ENCODE peak calls at places on chromosomes 5 and 9, in four cellular contexts. X is lung; S is stimulated activated CD8-positive, alpha-beta memory T cell treated with anti-CD3 and anti-CD28 coated beads, Interleukin-4, amount 100 ng/mL, for 4 hours; D is activated T-helper 9 cell treated with anti-CD3 and anti-CD28 coated beads, Interleukin-2, amount 50 U/mL, for 16 hours. P is an unnamed sample.

GRCh38 chr9:124419832-124420489 is 4.7 kb upstream of the PSMB7 start:
- DNase-seq in X (no peak), S (no peak), D (no peak), P (no peak)

GRCh38 chr9:135896626-135897025 is 10.7 kb downstream of the CAMSAP1 start:
- DNase-seq in D (no peak), X (no peak), S (no peak), P (no peak)

GRCh38 chr5:3607541-3608147 is 12.0 kb downstream of the IRX1 start:
- DNase-seq in X (no peak), D (no peak), S (no peak), P (no peak)

GRCh38 chr5:142915840-142916424 is 145.8 kb downstream of the ARHGAP26 start:
- DNase-seq in S (no peak), X (no peak), D (no peak), P (no peak)

GRCh38 chr5:124746252-124746915 is at the start of gene ZNF608:
- DNase-seq in S (no peak), D (no peak), X (no peak), P (no peak)

GRCh38 chr5:41776435-41776834 is 93.8 kb downstream of the OXCT1 start:
- DNase-seq in X (no peak), S (no peak), D (no peak), P (no peak)

GRCh38 chr9:2723666-2724065 is 6.4 kb downstream of the KCNV2 start:
- DNase-seq in S (no peak), X (no peak), D (no peak), P (no peak)

GRCh38 chr5:170691623-170692022 is 91.9 kb upstream of the GABRP start:
- DNase-seq in X (no peak), S (no peak), D (no peak), P (no peak)

GRCh38 chr9:95264954-95265615 is 52.4 kb downstream of the FANCC start:
- DNase-seq in S (no peak), X (no peak), D (no peak), P (no peak)

GRCh38 chr5:40841068-40841805 is at the start of gene CARD6:
- DNase-seq in D (no peak), S (no peak), X (peak), P (no peak)

GRCh38 chr5:34053571-34054271 is 10.7 kb upstream of the C1QTNF3 start:
- DNase-seq in X (no peak), D (no peak), S (no peak), P (no peak)

GRCh38 chr9:86368871-86369521 is 14.8 kb upstream of the TUT7 start:
- DNase-seq in X (no peak), D (no peak), S (no peak), P (no peak)

P was measured in right atrium auricular region.